ENCODE peak calls at places on chromosomes 13 and 19, in seven cellular contexts. F, K, T, O, S, D and Z are unnamed samples. For H3K36me3, the result is how much of the 10 kb centered on the place peaks cover.

GRCh38 chr19:39596911-39597310 is 5.4 kb upstream of the LGALS13 start:
- DNase-seq in O (no peak), D (no peak), F (no peak), T (no peak), S (no peak), K (no peak), Z (no peak)

GRCh38 chr19:11269408-11269807 is 7.1 kb upstream of the DOCK6 start:
- DNase-seq in F (peak), O (no peak), T (peak), K (no peak), S (no peak), D (no peak), Z (no peak)

GRCh38 chr19:45526143-45526542 is 18.9 kb downstream of the VASP start:
- DNase-seq in K (peak), F (peak), O (peak), S (no peak), D (no peak), T (peak), Z (peak)

GRCh38 chr13:57314897-57315520 is 148.0 kb downstream of the PRR20E start:
- DNase-seq in K (peak), O (peak), T (no peak), D (no peak), S (no peak), F (no peak), Z (no peak)

GRCh38 chr19:4277051-4277700 is 1.9 kb upstream of the SHD start:
- DNase-seq in S (no peak), K (no peak), F (no peak), T (no peak), O (no peak), D (no peak), Z (no peak)

GRCh38 chr19:41426952-41427646 is at the start of gene B3GNT8:
- DNase-seq in K (peak), D (peak), F (peak), T (peak), O (peak), S (peak), Z (peak)

GRCh38 chr13:46926856-46927625 is 30.2 kb upstream of the HTR2A start:
- DNase-seq in S (no peak), O (no peak), T (peak), K (peak), F (peak), D (no peak), Z (no peak)

GRCh38 chr19:46745521-46746280 is at the start of gene FKRP:
- DNase-seq in D (peak), O (no peak), T (no peak), S (no peak), K (peak), F (peak), Z (no peak)

GRCh38 chr19:46890423-46891170 is 29.8 kb downstream of the ARHGAP35 start:
- DNase-seq in O (no peak), F (peak), S (no peak), T (peak), K (peak), D (no peak), Z (peak)

GRCh38 chr13:101481421-101481820 is 28.9 kb downstream of the ITGBL1 start:
- DNase-seq in T (no peak), K (no peak), O (no peak), F (no peak), D (no peak), S (no peak), Z (no peak)

GRCh38 chr13:51451134-51451466 is 1.7 kb downstream of the INTS6 start:
- DNase-seq in T (no peak), S (no peak), D (no peak), O (no peak), F (no peak), K (no peak), Z (no peak)

GRCh38 chr19:51441410-51442390 is 16.6 kb downstream of the SIGLEC8 start:
- DNase-seq in S (no peak), T (no peak), F (no peak), K (no peak), O (no peak), D (peak), Z (no peak)

GRCh38 chr19:21513651-21514050 is 8.2 kb downstream of the ZNF429 start:
- DNase-seq in F (no peak), O (no peak), S (no peak), K (no peak), T (no peak), D (no peak), Z (no peak)

GRCh38 chr19:51027126-51027806 is 850 bp upstream of the KLK11 start:
- DNase-seq in O (no peak), S (peak), K (no peak), F (no peak), T (no peak), D (no peak), Z (no peak)

GRCh38 chr13:79369226-79369625 is 36.8 kb downstream of the RBM26 start:
- DNase-seq in K (no peak), D (no peak), O (no peak), S (no peak), F (no peak), T (no peak), Z (no peak)
- H3K36me3 ChIP-seq in K (half or more), D (half or more), O (under half), S (under half), F (half or more), T (under half), Z (under half)

GRCh38 chr19:57667220-57667619 is 1.5 kb upstream of the ZSCAN4 start:
- DNase-seq in T (no peak), O (no peak), F (peak), D (no peak), S (no peak), K (no peak), Z (no peak)

GRCh38 chr19:57664269-57665127 is 4.2 kb upstream of the ZSCAN4 start:
- DNase-seq in K (peak), D (no peak), S (peak), T (peak), F (peak), O (peak), Z (peak)

GRCh38 chr19:57668635-57669034 is at the start of gene ZSCAN4:
- DNase-seq in K (no peak), S (no peak), F (no peak), O (no peak), D (no peak), T (no peak), Z (no peak)

GRCh38 chr19:57671124-57671895 is 2.6 kb downstream of the ZSCAN4 start:
- DNase-seq in K (no peak), D (no peak), T (no peak), S (no peak), O (no peak), F (peak), Z (no peak)

DNA sequence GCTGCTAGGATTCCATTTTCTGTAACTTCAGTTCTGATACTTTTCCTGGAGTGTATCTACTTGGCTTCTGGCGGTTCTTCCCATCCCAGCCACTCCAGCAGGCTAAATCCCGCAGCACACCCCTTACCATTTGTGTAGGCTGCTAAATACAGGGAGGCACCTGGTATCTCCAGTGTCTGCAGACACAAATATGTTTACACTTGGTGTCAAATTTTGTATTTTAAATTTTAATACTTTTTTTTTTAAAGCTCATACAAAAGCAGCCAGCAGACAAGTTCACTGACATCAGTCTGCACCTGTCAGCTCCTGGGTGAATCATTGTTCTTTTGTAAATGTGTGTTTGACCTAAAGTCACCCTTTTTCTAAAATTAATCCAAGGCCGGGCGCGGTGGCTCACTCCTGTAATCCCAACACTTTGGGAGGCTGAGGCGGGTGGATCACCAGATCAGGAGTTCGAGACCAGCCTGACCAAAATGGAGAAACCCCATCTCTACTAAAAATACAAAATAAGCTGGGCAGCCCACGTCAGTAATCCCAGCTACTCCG is 3.4 kb upstream of the ZSCAN4 start:
- DNase-seq in T (no peak), D (no peak), K (no peak), O (no peak), F (no peak), S (no peak), Z (no peak)
- H3K27ac ChIP-seq in T (no peak), D (no peak), K (no peak), O (no peak), F (no peak), S (no peak), Z (no peak)

GRCh38 chr19:508204-509150 is 1.2 kb downstream of the TPGS1 start:
- DNase-seq in F (no peak), D (no peak), S (no peak), O (no peak), T (no peak), K (no peak), Z (no peak)

GRCh38 chr19:513368-514165 is 6.3 kb downstream of the TPGS1 start:
- DNase-seq in T (no peak), S (no peak), K (no peak), D (no peak), F (no peak), O (no peak), Z (no peak)

GRCh38 chr19:511101-511841 is 4.0 kb downstream of the TPGS1 start:
- DNase-seq in K (no peak), F (peak), O (no peak), T (no peak), D (peak), S (peak), Z (no peak)

GRCh38 chr19:512548-513365 is 5.5 kb downstream of the TPGS1 start:
- DNase-seq in D (no peak), S (no peak), K (no peak), T (no peak), O (no peak), F (no peak), Z (no peak)

GRCh38 chr19:510606-511100 is 3.4 kb downstream of the TPGS1 start:
- DNase-seq in O (peak), K (peak), F (peak), T (peak), D (peak), S (peak), Z (peak)
- H3K4me3 ChIP-seq in O (no peak), K (no peak), F (no peak), T (no peak), D (peak), S (no peak), Z (no peak)

GRCh38 chr19:14051980-14052379 is 9.9 kb downstream of the PALM3 start:
- DNase-seq in S (no peak), K (no peak), F (no peak), D (no peak), O (no peak), T (no peak), Z (no peak)

GRCh38 chr19:14053032-14053431 is 8.8 kb downstream of the PALM3 start:
- DNase-seq in D (no peak), F (no peak), O (no peak), S (no peak), T (no peak), K (no peak), Z (no peak)

GRCh38 chr19:14054099-14054498 is 7.8 kb downstream of the PALM3 start:
- DNase-seq in F (no peak), D (no peak), T (no peak), S (no peak), K (no peak), O (no peak), Z (no peak)

GRCh38 chr19:14053500-14053899 is 8.4 kb downstream of the PALM3 start:
- DNase-seq in S (no peak), T (no peak), F (no peak), O (no peak), K (no peak), D (no peak), Z (no peak)

DNA sequence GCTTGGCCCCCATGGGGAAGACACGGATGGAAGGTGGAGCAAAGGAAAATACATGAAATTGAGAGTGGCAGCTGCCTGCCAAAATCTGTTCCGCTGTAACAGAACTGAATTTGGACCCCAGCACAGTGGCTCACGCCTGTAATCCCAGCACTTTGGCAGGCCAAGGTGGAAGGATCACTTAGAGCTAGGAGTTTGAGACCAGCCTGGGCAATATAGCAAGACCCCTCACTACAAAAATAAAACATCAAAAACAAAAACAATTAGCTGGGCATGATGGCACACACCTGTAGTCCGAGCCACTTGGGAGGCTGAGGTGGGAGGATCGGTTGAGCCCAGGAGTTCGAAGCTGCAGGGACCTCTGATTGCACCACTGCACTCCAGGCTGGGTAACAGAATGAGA is 9.4 kb downstream of the PALM3 start:
- DNase-seq in D (no peak), K (no peak), F (no peak), O (no peak), T (no peak), S (no peak), Z (no peak)
- H3K36me3 ChIP-seq in D (under half), K (under half), F (under half), O (under half), T (under half), S (under half), Z (under half)